ENCODE peak calls at places on chromosomes 11 and 22, in four cellular contexts. One of them, this sample, is unnamed.

GRCh38 chr11:119975561-119976152 is 162.3 kb downstream of the TRIM29 start:
- DNase-seq in IMR-90: no peak
- DNase-seq in HepG2: no peak
- DNase-seq in A549: no peak
- DNase-seq in this sample: no peak

GRCh38 chr22:50035976-50036375 is 22.1 kb downstream of the TTLL8 start:
- DNase-seq in IMR-90: no peak
- DNase-seq in HepG2: no peak
- DNase-seq in A549: no peak
- DNase-seq in this sample: no peak

GRCh38 chr22:38452373-38453064 is 2.5 kb downstream of the KCNJ4 start:
- DNase-seq in IMR-90: peak; percentile 26
- DNase-seq in HepG2: no peak
- DNase-seq in A549: no peak
- DNase-seq in this sample: no peak

GRCh38 chr11:31764766-31765165 is 46.4 kb downstream of the PAX6 start:
- DNase-seq in IMR-90: no peak
- DNase-seq in HepG2: no peak
- DNase-seq in A549: no peak
- DNase-seq in this sample: no peak

GRCh38 chr11:114058026-114058706 is 1.3 kb upstream of the ZBTB16 start:
- DNase-seq in IMR-90: no peak
- DNase-seq in HepG2: no peak
- DNase-seq in A549: no peak
- DNase-seq in this sample: no peak

GRCh38 chr11:105937331-105937730 is 84.7 kb downstream of the MSANTD4 start:
- DNase-seq in IMR-90: peak; percentile 67
- DNase-seq in HepG2: no peak
- DNase-seq in A549: no peak
- DNase-seq in this sample: no peak

GRCh38 chr11:128733440-128734115 is 39.7 kb downstream of the FLI1 start:
- DNase-seq in IMR-90: peak; percentile 66
- DNase-seq in HepG2: no peak
- DNase-seq in A549: no peak
- DNase-seq in this sample: no peak

GRCh38 chr11:12421386-12421785 is 44.0 kb downstream of the PARVA start:
- DNase-seq in IMR-90: no peak
- DNase-seq in HepG2: no peak
- DNase-seq in A549: no peak
- DNase-seq in this sample: no peak

GRCh38 chr22:37276771-37277170 is 5.5 kb upstream of the CYTH4 start:
- DNase-seq in IMR-90: peak; percentile 15
- DNase-seq in HepG2: no peak
- DNase-seq in A549: peak; percentile 14
- DNase-seq in this sample: peak; percentile 62

GRCh38 chr11:124724854-124725718 is 14.7 kb upstream of the NRGN start:
- DNase-seq in IMR-90: no peak
- DNase-seq in HepG2: peak; percentile 62
- DNase-seq in A549: no peak
- DNase-seq in this sample: no peak

GRCh38 chr22:10961043-10961860 is 4566.7 kb upstream of the OR11H1 start:
- DNase-seq in IMR-90: no peak
- DNase-seq in HepG2: no peak
- DNase-seq in A549: no peak
- DNase-seq in this sample: peak; percentile 3
- TF ChIP-seq MAZ in IMR-90: no peak
- TF ChIP-seq MAZ in HepG2: no peak
- TF ChIP-seq MAZ in A549: no peak
- TF ChIP-seq MAZ in this sample: no peak

GRCh38 chr22:40329466-40329865 is 16.8 kb upstream of the ADSL start:
- DNase-seq in IMR-90: no peak
- DNase-seq in HepG2: no peak
- DNase-seq in A549: no peak
- DNase-seq in this sample: peak; percentile 28

GRCh38 chr22:40331706-40332105 is 14.6 kb upstream of the ADSL start:
- DNase-seq in IMR-90: no peak
- DNase-seq in HepG2: no peak
- DNase-seq in A549: no peak
- DNase-seq in this sample: no peak

GRCh38 chr22:40334899-40335298 is 11.4 kb upstream of the ADSL start:
- DNase-seq in IMR-90: no peak
- DNase-seq in HepG2: no peak
- DNase-seq in A549: no peak
- DNase-seq in this sample: no peak

GRCh38 chr22:40334060-40334459 is 12.2 kb upstream of the ADSL start:
- DNase-seq in IMR-90: no peak
- DNase-seq in HepG2: no peak
- DNase-seq in A549: no peak
- DNase-seq in this sample: no peak

DNA sequence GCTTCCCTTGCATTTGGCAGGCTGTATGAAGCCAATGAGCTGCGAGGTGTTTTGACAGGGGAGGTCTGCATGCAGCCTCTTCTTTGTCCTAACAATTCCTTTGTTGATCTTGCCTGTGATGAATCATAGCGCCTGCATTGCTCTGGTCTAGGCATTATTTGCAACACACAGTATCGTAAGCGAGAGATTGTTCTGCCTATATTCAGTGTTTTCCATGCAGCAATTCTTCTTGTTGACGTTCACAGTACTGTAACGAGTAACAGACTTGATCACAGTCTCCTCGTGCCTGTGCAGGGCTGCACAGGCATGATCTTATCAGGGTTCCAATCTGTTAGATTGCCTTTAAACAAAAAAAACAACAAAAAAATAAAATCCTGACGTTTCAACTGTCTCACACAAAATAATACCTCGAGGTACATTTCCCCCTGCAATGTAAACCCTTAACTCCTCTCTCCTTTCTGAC is 13.9 kb upstream of the ADSL start:
- DNase-seq in IMR-90: peak; percentile 81
- DNase-seq in HepG2: no peak
- DNase-seq in A549: no peak
- DNase-seq in this sample: no peak
- TF ChIP-seq MAZ in IMR-90: no peak
- TF ChIP-seq MAZ in HepG2: no peak
- TF ChIP-seq MAZ in A549: no peak
- TF ChIP-seq MAZ in this sample: no peak

GRCh38 chr11:82556210-82556609 is 177.5 kb downstream of the FAM181B start:
- DNase-seq in IMR-90: no peak
- DNase-seq in HepG2: no peak
- DNase-seq in A549: no peak
- DNase-seq in this sample: no peak

DNA sequence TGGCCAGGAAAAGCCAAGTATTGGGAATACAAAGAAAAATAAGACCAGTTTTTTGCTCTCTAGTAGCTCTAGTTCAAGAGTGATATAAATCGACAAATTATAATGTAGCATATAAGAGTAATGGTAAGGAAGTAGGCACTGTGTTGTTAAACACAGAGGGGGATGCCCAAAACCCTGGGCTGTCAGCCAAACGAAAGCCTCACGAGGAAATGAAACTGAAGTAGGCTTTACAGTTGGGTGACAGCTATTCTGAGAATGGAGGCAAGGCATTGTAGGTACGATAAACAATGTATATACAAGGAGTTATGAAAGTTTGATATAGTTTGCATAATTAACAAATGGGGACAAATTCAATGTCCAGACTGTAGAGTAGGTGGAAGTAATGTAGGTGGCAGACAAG is 176.4 kb downstream of the FAM181B start:
- DNase-seq in IMR-90: no peak
- DNase-seq in HepG2: no peak
- DNase-seq in A549: no peak
- DNase-seq in this sample: no peak
- TF ChIP-seq MAZ in IMR-90: no peak
- TF ChIP-seq MAZ in HepG2: no peak
- TF ChIP-seq MAZ in A549: no peak
- TF ChIP-seq MAZ in this sample: no peak

GRCh38 chr11:1559103-1559951 is 12.7 kb downstream of the DUSP8 start:
- DNase-seq in IMR-90: peak; percentile 66
- DNase-seq in HepG2: no peak
- DNase-seq in A549: peak; percentile 74
- DNase-seq in this sample: no peak
- TF ChIP-seq MAZ in IMR-90: peak; percentile 51
- TF ChIP-seq MAZ in HepG2: no peak
- TF ChIP-seq MAZ in A549: no peak
- TF ChIP-seq MAZ in this sample: no peak

This sample was measured in K562.